ENCODE peak calls at places on chromosomes 11 and 22, in eight cellular contexts. One of them, this sample, is unnamed.

GRCh38 chr22:33923660-33924246 is 3.5 kb upstream of the LARGE1 start:
- DNase-seq in PC-3: peak; percentile 56
- DNase-seq in GM23338: peak; percentile 98
- DNase-seq in SK-N-SH: peak; percentile 60
- DNase-seq in MM.1S: peak; percentile 82
- DNase-seq in HCT116: peak; percentile 27
- DNase-seq in OCI-LY7: peak; percentile 87
- DNase-seq in neural progenitor cell: peak; percentile 94
- DNase-seq in this sample: peak; percentile 91

GRCh38 chr11:128670631-128671030 is 23.2 kb upstream of the FLI1 start:
- DNase-seq in neural progenitor cell: no peak
- DNase-seq in GM23338: no peak
- DNase-seq in OCI-LY7: no peak
- DNase-seq in MM.1S: no peak
- DNase-seq in HCT116: no peak
- DNase-seq in SK-N-SH: no peak
- DNase-seq in PC-3: no peak
- DNase-seq in this sample: no peak

GRCh38 chr11:11857769-11858168 is 16.0 kb downstream of the USP47 start:
- DNase-seq in MM.1S: no peak
- DNase-seq in OCI-LY7: no peak
- DNase-seq in neural progenitor cell: no peak
- DNase-seq in GM23338: peak; percentile 59
- DNase-seq in HCT116: no peak
- DNase-seq in SK-N-SH: no peak
- DNase-seq in PC-3: no peak
- DNase-seq in this sample: no peak

GRCh38 chr11:132650969-132651720 is 881.2 kb downstream of the OPCML start:
- DNase-seq in GM23338: no peak
- DNase-seq in SK-N-SH: no peak
- DNase-seq in PC-3: no peak
- DNase-seq in MM.1S: no peak
- DNase-seq in neural progenitor cell: no peak
- DNase-seq in HCT116: no peak
- DNase-seq in OCI-LY7: no peak
- DNase-seq in this sample: no peak

GRCh38 chr11:77506857-77507256 is 33.0 kb upstream of the PAK1 start:
- DNase-seq in HCT116: peak; percentile 3
- DNase-seq in GM23338: no peak
- DNase-seq in OCI-LY7: no peak
- DNase-seq in PC-3: peak; percentile 96
- DNase-seq in SK-N-SH: peak; percentile 39
- DNase-seq in neural progenitor cell: no peak
- DNase-seq in MM.1S: no peak
- DNase-seq in this sample: peak; percentile 9

GRCh38 chr11:122695076-122695620 is 39.6 kb downstream of the UBASH3B start:
- DNase-seq in OCI-LY7: no peak
- DNase-seq in HCT116: no peak
- DNase-seq in GM23338: no peak
- DNase-seq in MM.1S: no peak
- DNase-seq in PC-3: no peak
- DNase-seq in SK-N-SH: no peak
- DNase-seq in neural progenitor cell: no peak
- DNase-seq in this sample: no peak

GRCh38 chr11:76787911-76788596 is 4.9 kb downstream of the TSKU start:
- DNase-seq in MM.1S: no peak
- DNase-seq in SK-N-SH: peak; percentile 74
- DNase-seq in GM23338: no peak
- DNase-seq in PC-3: no peak
- DNase-seq in neural progenitor cell: no peak
- DNase-seq in OCI-LY7: no peak
- DNase-seq in HCT116: peak; percentile 61
- DNase-seq in this sample: peak; percentile 57

GRCh38 chr11:83682645-83682973 is 396.4 kb upstream of the CCDC90B start:
- DNase-seq in PC-3: no peak
- DNase-seq in HCT116: no peak
- DNase-seq in MM.1S: peak; percentile 22
- DNase-seq in neural progenitor cell: no peak
- DNase-seq in SK-N-SH: no peak
- DNase-seq in OCI-LY7: peak; percentile 24
- DNase-seq in GM23338: no peak
- DNase-seq in this sample: no peak

GRCh38 chr11:69167916-69168691 is 12.4 kb downstream of the SMIM38 start:
- DNase-seq in MM.1S: no peak
- DNase-seq in HCT116: no peak
- DNase-seq in OCI-LY7: no peak
- DNase-seq in GM23338: no peak
- DNase-seq in SK-N-SH: no peak
- DNase-seq in PC-3: peak; percentile 25
- DNase-seq in neural progenitor cell: no peak
- DNase-seq in this sample: no peak

GRCh38 chr11:64244966-64245365 is 1.8 kb downstream of the PPP1R14B start:
- DNase-seq in PC-3: no peak
- DNase-seq in OCI-LY7: no peak
- DNase-seq in HCT116: no peak
- DNase-seq in neural progenitor cell: no peak
- DNase-seq in GM23338: no peak
- DNase-seq in SK-N-SH: no peak
- DNase-seq in MM.1S: no peak
- DNase-seq in this sample: no peak

GRCh38 chr22:23233746-23234408 is 53.6 kb downstream of the BCR start:
- DNase-seq in SK-N-SH: peak; percentile 69
- DNase-seq in OCI-LY7: no peak
- DNase-seq in GM23338: no peak
- DNase-seq in HCT116: no peak
- DNase-seq in neural progenitor cell: no peak
- DNase-seq in MM.1S: no peak
- DNase-seq in PC-3: peak; percentile 8
- DNase-seq in this sample: peak; percentile 52

GRCh38 chr11:76771446-76772099 is 11.6 kb upstream of the TSKU start:
- DNase-seq in PC-3: no peak
- DNase-seq in GM23338: no peak
- DNase-seq in HCT116: no peak
- DNase-seq in MM.1S: no peak
- DNase-seq in OCI-LY7: no peak
- DNase-seq in neural progenitor cell: no peak
- DNase-seq in SK-N-SH: no peak
- DNase-seq in this sample: no peak

GRCh38 chr11:23696712-23697111 is 800.1 kb upstream of the LUZP2 start:
- DNase-seq in MM.1S: no peak
- DNase-seq in HCT116: no peak
- DNase-seq in OCI-LY7: no peak
- DNase-seq in SK-N-SH: no peak
- DNase-seq in GM23338: no peak
- DNase-seq in neural progenitor cell: no peak
- DNase-seq in PC-3: no peak
- DNase-seq in this sample: no peak

GRCh38 chr11:73393479-73394415 is 17.5 kb downstream of the RELT start:
- DNase-seq in MM.1S: peak; percentile 59
- DNase-seq in OCI-LY7: peak; percentile 79
- DNase-seq in neural progenitor cell: peak; percentile 85
- DNase-seq in GM23338: peak; percentile 92
- DNase-seq in SK-N-SH: peak; percentile 94
- DNase-seq in PC-3: peak; percentile 84
- DNase-seq in HCT116: peak; percentile 41
- DNase-seq in this sample: peak; percentile 88

GRCh38 chr22:40739723-40740122 is 60.4 kb downstream of the MCHR1 start:
- DNase-seq in MM.1S: no peak
- DNase-seq in HCT116: no peak
- DNase-seq in OCI-LY7: no peak
- DNase-seq in SK-N-SH: no peak
- DNase-seq in PC-3: no peak
- DNase-seq in neural progenitor cell: no peak
- DNase-seq in GM23338: no peak
- DNase-seq in this sample: no peak

GRCh38 chr22:47634342-47634741 is 871.9 kb downstream of the TBC1D22A start:
- DNase-seq in OCI-LY7: peak; percentile 13
- DNase-seq in SK-N-SH: no peak
- DNase-seq in HCT116: no peak
- DNase-seq in PC-3: no peak
- DNase-seq in neural progenitor cell: peak; percentile 26
- DNase-seq in GM23338: no peak
- DNase-seq in MM.1S: peak; percentile 9
- DNase-seq in this sample: no peak

GRCh38 chr11:67353317-67354313 is at the start of gene POLD4:
- DNase-seq in HCT116: no peak
- DNase-seq in MM.1S: peak; percentile 96
- DNase-seq in GM23338: peak; percentile 98
- DNase-seq in SK-N-SH: peak; percentile 97
- DNase-seq in neural progenitor cell: peak; percentile 98
- DNase-seq in OCI-LY7: peak; percentile 99
- DNase-seq in PC-3: peak; percentile 98
- DNase-seq in this sample: peak; percentile 99

GRCh38 chr11:66607126-66607834 is 9.2 kb upstream of the RBM14 start:
- DNase-seq in HCT116: no peak
- DNase-seq in PC-3: no peak
- DNase-seq in SK-N-SH: no peak
- DNase-seq in neural progenitor cell: no peak
- DNase-seq in GM23338: no peak
- DNase-seq in OCI-LY7: no peak
- DNase-seq in MM.1S: no peak
- DNase-seq in this sample: peak; percentile 58

GRCh38 chr11:6303657-6304056 is 16.6 kb downstream of the CAVIN3 start:
- DNase-seq in OCI-LY7: no peak
- DNase-seq in neural progenitor cell: peak; percentile 93
- DNase-seq in HCT116: no peak
- DNase-seq in MM.1S: no peak
- DNase-seq in GM23338: peak; percentile 67
- DNase-seq in SK-N-SH: no peak
- DNase-seq in PC-3: no peak
- DNase-seq in this sample: no peak

GRCh38 chr11:63499874-63500273 is 6.0 kb upstream of the LGALS12 start:
- DNase-seq in GM23338: no peak
- DNase-seq in neural progenitor cell: no peak
- DNase-seq in MM.1S: no peak
- DNase-seq in SK-N-SH: no peak
- DNase-seq in OCI-LY7: no peak
- DNase-seq in PC-3: no peak
- DNase-seq in HCT116: no peak
- DNase-seq in this sample: no peak

GRCh38 chr11:125932301-125932700 is 13.5 kb upstream of the VSIG10L2 start:
- DNase-seq in GM23338: no peak
- DNase-seq in neural progenitor cell: no peak
- DNase-seq in MM.1S: no peak
- DNase-seq in PC-3: no peak
- DNase-seq in HCT116: no peak
- DNase-seq in SK-N-SH: no peak
- DNase-seq in OCI-LY7: no peak
- DNase-seq in this sample: no peak

GRCh38 chr11:122230387-122230760 is 114.4 kb upstream of the BLID start:
- DNase-seq in HCT116: no peak
- DNase-seq in SK-N-SH: no peak
- DNase-seq in OCI-LY7: no peak
- DNase-seq in neural progenitor cell: no peak
- DNase-seq in GM23338: no peak
- DNase-seq in PC-3: no peak
- DNase-seq in MM.1S: no peak
- DNase-seq in this sample: no peak

DNA sequence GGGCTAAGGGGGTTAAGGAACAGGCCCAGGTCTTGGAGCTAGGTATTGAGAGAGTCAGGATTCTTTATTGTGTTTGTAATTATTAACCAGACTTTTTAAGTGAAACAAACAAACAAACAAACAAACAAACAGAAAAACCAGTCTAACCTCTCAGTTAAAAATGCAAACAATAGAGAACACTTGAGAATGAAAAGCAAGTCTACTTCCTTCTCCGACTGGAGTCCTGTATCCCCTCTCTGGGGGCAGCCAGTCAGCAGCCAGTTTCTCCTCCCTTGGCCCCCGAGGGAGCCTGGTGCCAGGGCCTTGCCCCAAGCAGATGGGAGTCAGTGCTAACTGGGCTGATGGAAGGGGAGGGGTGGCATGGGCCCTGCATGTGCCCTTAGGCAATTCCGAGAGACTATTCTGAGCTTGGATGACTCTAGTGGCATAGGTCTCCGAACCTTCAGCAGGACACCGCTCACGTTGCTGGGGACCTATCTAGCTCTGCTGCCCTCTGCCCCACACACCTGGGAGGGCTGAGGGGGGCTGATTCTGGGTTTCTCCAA is 137.2 kb downstream of the GRIK4 start:
- DNase-seq in neural progenitor cell: no peak
- DNase-seq in MM.1S: no peak
- DNase-seq in SK-N-SH: no peak
- DNase-seq in GM23338: no peak
- DNase-seq in OCI-LY7: no peak
- DNase-seq in PC-3: no peak
- DNase-seq in HCT116: no peak
- DNase-seq in this sample: no peak
- TF ChIP-seq EZH2phosphoT487 in neural progenitor cell: no peak
- TF ChIP-seq EZH2phosphoT487 in MM.1S: no peak
- TF ChIP-seq EZH2phosphoT487 in SK-N-SH: no peak
- TF ChIP-seq EZH2phosphoT487 in GM23338: no peak
- TF ChIP-seq EZH2phosphoT487 in OCI-LY7: no peak
- TF ChIP-seq EZH2phosphoT487 in PC-3: no peak
- TF ChIP-seq EZH2phosphoT487 in HCT116: no peak
- TF ChIP-seq EZH2phosphoT487 in this sample: no peak

DNA sequence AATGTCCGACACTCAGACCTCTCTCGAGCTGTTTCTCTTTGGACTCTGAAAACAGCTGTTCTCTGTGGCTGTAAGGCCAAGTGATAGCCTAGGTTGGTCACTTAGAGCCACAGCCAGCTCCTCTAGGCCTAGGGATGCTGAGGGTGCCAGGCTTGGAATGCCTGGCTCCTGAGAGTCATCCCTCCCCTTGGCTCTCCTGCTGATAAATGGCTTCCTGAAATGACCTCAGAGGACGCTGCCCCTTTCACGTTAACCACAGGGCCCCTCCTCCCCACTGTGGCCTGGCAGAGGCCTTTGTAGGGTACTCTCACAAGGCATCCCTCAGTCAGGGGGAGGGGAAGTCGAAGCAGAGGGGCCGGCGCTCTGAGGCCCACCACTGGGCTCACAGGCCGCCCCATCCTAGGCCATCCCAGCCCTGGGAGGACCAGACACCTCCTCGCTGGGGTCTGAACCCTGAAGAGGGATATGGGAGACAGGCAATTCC is 51.0 kb downstream of the ARFGAP3 start:
- DNase-seq in neural progenitor cell: peak; percentile 31
- DNase-seq in PC-3: no peak
- DNase-seq in SK-N-SH: no peak
- DNase-seq in GM23338: no peak
- DNase-seq in OCI-LY7: no peak
- DNase-seq in MM.1S: no peak
- DNase-seq in HCT116: no peak
- DNase-seq in this sample: no peak
- H3K27ac ChIP-seq in neural progenitor cell: no peak overlapping the region
- H3K27ac ChIP-seq in PC-3: no peak overlapping the region
- H3K27ac ChIP-seq in SK-N-SH: peak overlapping the region; percentile 64
- H3K27ac ChIP-seq in GM23338: no peak overlapping the region
- H3K27ac ChIP-seq in OCI-LY7: no peak overlapping the region
- H3K27ac ChIP-seq in MM.1S: no peak overlapping the region
- H3K27ac ChIP-seq in HCT116: peak overlapping the region; percentile 87
- H3K27ac ChIP-seq in this sample: no peak overlapping the region

GRCh38 chr11:2173150-2173693 is 1.6 kb upstream of the TH start:
- DNase-seq in OCI-LY7: peak; percentile 10
- DNase-seq in PC-3: peak; percentile 26
- DNase-seq in neural progenitor cell: peak; percentile 62
- DNase-seq in SK-N-SH: no peak
- DNase-seq in GM23338: peak; percentile 73
- DNase-seq in HCT116: no peak
- DNase-seq in MM.1S: no peak
- DNase-seq in this sample: no peak
- TF ChIP-seq CTCF in OCI-LY7: peak; percentile 70
- TF ChIP-seq CTCF in PC-3: peak; percentile 70
- TF ChIP-seq CTCF in neural progenitor cell: peak; percentile 62
- TF ChIP-seq CTCF in SK-N-SH: no peak
- TF ChIP-seq CTCF in GM23338: peak; percentile 80
- TF ChIP-seq CTCF in HCT116: peak; percentile 68
- TF ChIP-seq CTCF in MM.1S: no peak
- TF ChIP-seq CTCF in this sample: peak; percentile 31

GRCh38 chr11:35647535-35648092 is 15.0 kb upstream of the TRIM44 start:
- DNase-seq in SK-N-SH: no peak
- DNase-seq in neural progenitor cell: no peak
- DNase-seq in PC-3: no peak
- DNase-seq in HCT116: no peak
- DNase-seq in MM.1S: no peak
- DNase-seq in OCI-LY7: no peak
- DNase-seq in GM23338: no peak
- DNase-seq in this sample: no peak
- TF ChIP-seq EZH2phosphoT487 in SK-N-SH: no peak
- TF ChIP-seq EZH2phosphoT487 in neural progenitor cell: no peak
- TF ChIP-seq EZH2phosphoT487 in PC-3: no peak
- TF ChIP-seq EZH2phosphoT487 in HCT116: no peak
- TF ChIP-seq EZH2phosphoT487 in MM.1S: no peak
- TF ChIP-seq EZH2phosphoT487 in OCI-LY7: no peak
- TF ChIP-seq EZH2phosphoT487 in GM23338: no peak
- TF ChIP-seq EZH2phosphoT487 in this sample: no peak

This sample was measured in hepatocyte.